ENCODE peak calls at places on chromosomes 12 and 14, in four cellular contexts. X is neural progenitor cell, S is astrocyte of the spinal cord, N is psoas muscle. O is an unnamed sample.

GRCh38 chr14:105851716-105852377 is 325.5 kb downstream of the TMEM121 start:
- DNase-seq in S (no peak), N (no peak), X (no peak), O (no peak)

GRCh38 chr12:57751788-57752667 is at the start of gene CDK4:
- DNase-seq in S (peak; percentile 100), X (peak; percentile 100), N (peak; percentile 100), O (peak; percentile 99)

GRCh38 chr14:99475179-99475578 is 5.5 kb downstream of the SETD3 start:
- DNase-seq in X (no peak), S (peak; percentile 30), N (no peak), O (no peak)

GRCh38 chr12:53060721-53061276 is 10.9 kb downstream of the TNS2 start:
- DNase-seq in S (no peak), X (no peak), N (peak; percentile 70), O (no peak)

GRCh38 chr14:92600318-92601053 is 86.9 kb downstream of the RIN3 start:
- DNase-seq in N (no peak), S (peak; percentile 49), X (no peak), O (peak; percentile 93)

GRCh38 chr14:60168841-60169240 is 3.6 kb upstream of the DHRS7 start:
- DNase-seq in S (no peak), X (no peak), N (no peak), O (no peak)

GRCh38 chr12:63982787-63983186 is 138.3 kb downstream of the SRGAP1 start:
- DNase-seq in S (no peak), N (no peak), X (no peak), O (no peak)

GRCh38 chr12:90091809-90092208 is 383.2 kb upstream of the ATP2B1 start:
- DNase-seq in N (no peak), X (no peak), S (no peak), O (no peak)

GRCh38 chr14:23078692-23079116 is 16.2 kb downstream of the ACIN1 start:
- DNase-seq in N (peak; percentile 85), X (no peak), S (peak; percentile 91), O (peak; percentile 92)

GRCh38 chr14:76352639-76353281 is 23.2 kb upstream of the ESRRB start:
- DNase-seq in N (peak; percentile 76), X (peak; percentile 92), S (peak; percentile 23), O (no peak)
- TF ChIP-seq CTCF in N (peak; percentile 88), X (peak; percentile 88), S (peak; percentile 78), O (peak; percentile 64)

DNA sequence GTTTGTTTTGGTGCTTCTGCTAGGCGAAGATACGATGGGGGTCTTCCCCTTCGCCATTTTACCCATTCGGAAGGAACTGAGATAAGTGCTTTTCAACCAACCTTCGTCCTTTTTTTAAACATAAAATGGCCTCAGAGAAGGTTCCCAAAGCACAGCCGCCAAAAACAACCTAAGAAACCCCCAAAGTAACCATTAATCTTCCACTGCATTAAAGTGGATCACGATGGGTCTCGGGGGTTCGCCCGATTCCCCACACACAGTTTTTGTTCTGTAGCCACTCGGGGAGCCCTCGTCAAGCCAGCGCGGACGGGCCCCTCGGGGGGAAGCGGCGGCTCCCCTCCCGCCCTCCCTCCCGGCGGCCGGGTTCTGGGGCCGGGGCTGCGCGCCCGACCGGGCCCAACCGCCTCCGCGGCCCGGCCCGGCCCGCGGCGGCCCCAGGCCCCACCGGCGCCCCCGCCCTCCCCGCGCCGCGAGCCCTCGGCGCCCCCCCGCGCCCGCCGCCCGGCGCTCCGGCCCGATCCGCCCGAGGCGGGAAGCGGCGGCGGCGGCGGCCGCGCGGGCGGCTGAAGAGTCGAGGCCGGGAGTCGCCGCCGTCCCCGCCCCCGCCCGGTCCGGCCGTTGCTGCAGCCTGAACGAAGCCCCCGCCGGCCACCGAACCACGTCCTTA is 805 bp downstream of the GTF2A1 start:
- DNase-seq in N (peak; percentile 79), X (peak; percentile 78), S (no peak), O (peak; percentile 33)
- TF ChIP-seq CTCF in N (no peak), X (no peak), S (no peak), O (no peak)

GRCh38 chr12:71371132-71371531 is 68.5 kb upstream of the LGR5 start:
- DNase-seq in N (no peak), X (no peak), S (no peak), O (peak; percentile 16)
- TF ChIP-seq CTCF in N (no peak), X (peak; percentile 33), S (no peak), O (peak; percentile 15)

DNA sequence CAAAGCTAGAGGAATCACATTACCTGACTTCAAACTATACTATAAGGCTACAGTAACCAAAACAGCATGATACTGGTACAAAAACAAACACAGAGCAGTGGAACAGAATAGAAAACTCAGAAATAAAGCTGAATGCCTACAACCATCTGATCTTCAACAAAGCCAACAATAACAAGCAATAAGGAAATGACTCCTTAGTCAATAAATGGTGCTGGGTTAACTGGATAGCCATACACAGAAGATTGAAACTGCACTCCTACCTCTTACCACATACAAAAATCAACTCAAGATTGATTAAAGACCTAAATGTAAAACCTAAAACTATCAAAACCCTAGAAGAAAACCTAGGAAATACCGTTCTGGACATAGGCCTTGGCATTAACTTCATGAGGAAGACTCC is 182.6 kb upstream of the CNOT2 start:
- DNase-seq in X (no peak), N (no peak), S (no peak), O (no peak)
- TF ChIP-seq CTCF in X (no peak), N (no peak), S (no peak), O (no peak)

DNA sequence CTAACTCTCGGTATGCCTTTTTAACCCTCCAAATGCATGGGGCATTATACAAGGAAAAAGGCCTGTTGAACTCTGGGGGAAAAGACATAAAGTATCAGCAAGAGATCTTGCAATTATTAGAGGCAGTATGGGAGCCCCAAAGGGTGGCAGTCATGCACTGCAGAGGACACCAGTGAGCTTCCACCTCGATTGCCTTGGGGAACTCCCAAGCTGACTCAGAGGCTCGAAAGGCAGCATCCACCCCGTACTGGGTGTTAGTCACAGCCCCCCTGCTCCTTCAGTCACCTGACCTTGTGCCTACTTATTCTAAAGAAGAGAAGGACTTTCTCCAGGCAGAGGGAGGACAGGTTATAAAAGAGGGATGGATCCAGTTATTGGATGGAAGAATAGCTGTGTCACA is 781.4 kb upstream of the TMEM132C start:
- DNase-seq in S (peak; percentile 91), X (no peak), N (no peak), O (peak; percentile 88)
- TF ChIP-seq CTCF in S (peak; percentile 65), X (no peak), N (no peak), O (peak; percentile 31)

DNA sequence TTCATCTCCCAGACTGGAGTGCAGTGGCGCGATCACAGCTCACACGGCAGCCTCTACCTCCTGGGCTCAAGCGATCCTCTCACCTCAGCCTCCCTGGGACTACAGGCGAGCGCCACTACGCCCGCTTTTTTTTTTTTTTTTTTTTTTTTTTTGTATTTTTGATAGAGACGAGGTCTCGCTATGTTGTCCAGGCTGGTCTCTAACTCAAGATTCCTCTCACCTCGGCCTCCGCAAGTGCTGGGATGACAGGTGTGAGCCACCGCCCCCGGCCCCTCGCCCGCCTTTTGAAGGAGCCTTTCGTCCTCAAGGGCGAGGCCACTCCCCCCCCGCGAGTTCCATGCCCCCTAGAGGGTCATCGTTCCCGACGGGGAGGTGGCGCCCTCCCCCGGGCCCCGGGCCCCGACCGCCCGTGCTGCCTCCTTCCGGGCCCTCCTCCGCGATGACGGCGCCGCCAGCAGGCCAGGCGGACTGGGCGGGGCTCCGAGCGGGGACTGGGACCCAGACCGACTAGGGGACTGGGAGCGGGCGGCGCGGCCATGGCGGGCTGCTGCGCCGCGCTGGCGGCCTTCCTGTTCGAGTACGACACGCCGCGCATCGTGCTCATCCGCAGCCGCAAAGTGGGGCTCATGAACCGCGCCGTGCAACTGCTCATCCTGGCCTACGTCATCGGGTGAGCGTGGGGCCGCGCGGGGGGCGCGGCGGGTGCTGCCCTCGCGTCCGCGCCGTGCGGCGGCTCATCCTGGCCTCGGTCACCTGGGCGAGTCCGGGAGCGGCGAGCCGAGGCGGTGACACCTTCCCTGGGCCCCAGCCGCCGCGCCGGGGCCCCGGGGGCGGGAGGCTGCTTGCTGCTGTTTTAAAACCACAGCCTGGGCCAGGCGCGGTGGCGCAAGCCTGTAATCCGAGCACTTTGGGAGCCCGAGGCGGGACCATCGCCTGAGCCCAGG is at the start of gene P2RX4:
- DNase-seq in N (peak; percentile 89), S (peak; percentile 65), X (peak; percentile 90), O (peak; percentile 83)
- TF ChIP-seq CTCF in N (no peak), S (no peak), X (peak; percentile 43), O (peak; percentile 10)

GRCh38 chr12:5511256-5511643 is 79.3 kb downstream of the NTF3 start:
- DNase-seq in S (no peak), N (no peak), X (no peak), O (no peak)

GRCh38 chr12:5512585-5512970 is 80.7 kb downstream of the NTF3 start:
- DNase-seq in X (no peak), N (no peak), S (no peak), O (no peak)

GRCh38 chr12:5510251-5510805 is 78.4 kb downstream of the NTF3 start:
- DNase-seq in S (no peak), N (no peak), X (no peak), O (no peak)

GRCh38 chr12:5513406-5513805 is 81.5 kb downstream of the NTF3 start:
- DNase-seq in N (no peak), S (no peak), X (no peak), O (no peak)

GRCh38 chr12:5511644-5512584 is 80.0 kb downstream of the NTF3 start:
- DNase-seq in N (peak; percentile 69), S (peak; percentile 13), X (peak; percentile 62), O (no peak)
- TF ChIP-seq CTCF in N (peak; percentile 43), S (peak; percentile 57), X (peak; percentile 82), O (no peak)

GRCh38 chr12:12017798-12018197 is 52.9 kb upstream of the BCL2L14 start:
- DNase-seq in S (no peak), N (no peak), X (peak; percentile 63), O (no peak)
- TF ChIP-seq CTCF in S (peak; percentile 41), N (peak; percentile 31), X (peak; percentile 67), O (no peak)

GRCh38 chr12:81123611-81124010 is 45.7 kb downstream of the ACSS3 start:
- DNase-seq in X (no peak), N (no peak), S (no peak), O (no peak)

GRCh38 chr12:81125691-81126090 is 47.8 kb downstream of the ACSS3 start:
- DNase-seq in N (no peak), X (no peak), S (no peak), O (no peak)

GRCh38 chr12:81128930-81129554 is 51.2 kb downstream of the ACSS3 start:
- DNase-seq in S (peak; percentile 56), X (peak; percentile 61), N (no peak), O (peak; percentile 56)
- TF ChIP-seq CTCF in S (peak; percentile 92), X (peak; percentile 89), N (peak; percentile 69), O (peak; percentile 68)

GRCh38 chr12:104672096-104672445 is 215.3 kb downstream of the CHST11 start:
- DNase-seq in X (no peak), N (no peak), S (no peak), O (no peak)

GRCh38 chr12:104671407-104672095 is 214.8 kb downstream of the CHST11 start:
- DNase-seq in X (no peak), S (peak; percentile 84), N (peak; percentile 85), O (peak; percentile 98)

GRCh38 chr12:104672501-104673265 is 215.9 kb downstream of the CHST11 start:
- DNase-seq in N (peak; percentile 66), S (peak; percentile 16), X (no peak), O (peak; percentile 92)

GRCh38 chr12:104673294-104674062 is 216.7 kb downstream of the CHST11 start:
- DNase-seq in S (no peak), X (no peak), N (no peak), O (no peak)

GRCh38 chr12:104674083-104674482 is 217.3 kb downstream of the CHST11 start:
- DNase-seq in N (no peak), S (no peak), X (no peak), O (no peak)
- TF ChIP-seq CTCF in N (no peak), S (no peak), X (no peak), O (no peak)